ENCODE peak calls at places on chromosomes 4 and X, in seven cellular contexts. J is OCI-LY7; E is brain pericyte; U is Caco-2; Z is stimulated activated naive CD8-positive, alpha-beta T cell treated with anti-CD3 and anti-CD28 coated beads, Interleukin-15, amount 100 ng/mL, for 72 hours; S is mesendoderm; P is NCI-H1417 treated with DMSO at 0.1 percent for 48 hours. N is an unnamed sample.
A peak's percentile ranks its signal among the peaks of the same experiment; 100 is the strongest.

GRCh38 chr4:121462660-121463261 is 81.9 kb upstream of the QRFPR start:
- DNase-seq in E (no peak), P (no peak), J (peak; percentile 71), U (peak; percentile 62), S (peak; percentile 95), Z (peak; percentile 43), N (peak; percentile 77)

GRCh38 chr4:128323401-128323800 is 35.8 kb upstream of the PGRMC2 start:
- DNase-seq in E (no peak), P (no peak), J (no peak), S (peak; percentile 44), U (peak; percentile 50), Z (no peak), N (no peak)

GRCh38 chrX:132491191-132491590 is 2.4 kb upstream of the MBNL3 start:
- DNase-seq in S (peak; percentile 26), J (peak; percentile 73), E (no peak), P (no peak), Z (peak; percentile 31), U (peak; percentile 17), N (no peak)

GRCh38 chrX:87728459-87728858 is 210.9 kb downstream of the KLHL4 start:
- DNase-seq in S (no peak), E (no peak), J (no peak), P (no peak), Z (no peak), U (no peak), N (no peak)

GRCh38 chrX:153669174-153669890 is 4.3 kb downstream of the PNCK start:
- DNase-seq in Z (peak; percentile 49), E (no peak), P (no peak), S (peak; percentile 60), U (no peak), J (peak; percentile 46), N (peak; percentile 71)

GRCh38 chr4:128288689-128289106 is 1.1 kb upstream of the PGRMC2 start:
- DNase-seq in Z (peak; percentile 22), E (peak; percentile 27), S (peak; percentile 72), U (peak; percentile 54), J (peak; percentile 49), P (no peak), N (peak; percentile 82)

GRCh38 chrX:5829060-5829459 is 399.6 kb downstream of the NLGN4X start:
- DNase-seq in S (no peak), U (no peak), P (no peak), E (no peak), Z (no peak), J (no peak), N (no peak)

GRCh38 chr4:85778809-85779124 is 303.8 kb downstream of the ARHGAP24 start:
- DNase-seq in Z (no peak), P (no peak), E (no peak), U (no peak), S (no peak), J (peak; percentile 48), N (no peak)

GRCh38 chr4:182885738-182886077 is 31.5 kb downstream of the DCTD start:
- DNase-seq in J (no peak), P (no peak), U (no peak), Z (no peak), E (no peak), S (no peak), N (no peak)

GRCh38 chr4:8317474-8317873 is 47.9 kb downstream of the HTRA3 start:
- DNase-seq in S (no peak), E (no peak), Z (no peak), P (no peak), J (no peak), U (no peak), N (no peak)

GRCh38 chr4:72701987-72702819 is 133.2 kb upstream of the ADAMTS3 start:
- DNase-seq in S (peak; percentile 69), Z (peak; percentile 13), E (peak; percentile 11), P (peak; percentile 1), J (peak; percentile 65), U (peak; percentile 41), N (peak; percentile 70)

GRCh38 chr4:33882246-33882990 is 2361.9 kb downstream of the ARAP2 start:
- DNase-seq in U (no peak), P (no peak), E (no peak), S (no peak), Z (no peak), J (no peak), N (no peak)

GRCh38 chr4:158796370-158797140 is 27.7 kb downstream of the FNIP2 start:
- DNase-seq in E (no peak), U (no peak), S (no peak), Z (no peak), P (no peak), J (no peak), N (no peak)

GRCh38 chr4:90030953-90031352 is 96.2 kb upstream of the CCSER1 start:
- DNase-seq in E (no peak), P (no peak), S (peak; percentile 69), U (peak; percentile 44), Z (no peak), J (no peak), N (peak; percentile 32)

GRCh38 chr4:94582517-94582916 is 130.8 kb downstream of the PDLIM5 start:
- DNase-seq in U (no peak), S (no peak), P (no peak), E (no peak), J (no peak), Z (no peak), N (no peak)

GRCh38 chr4:180377741-180378140 is 1865.5 kb upstream of the TENM3 start:
- DNase-seq in S (no peak), U (no peak), P (no peak), J (no peak), Z (no peak), E (no peak), N (no peak)

GRCh38 chr4:84451546-84451945 is 47.5 kb downstream of the NKX6-1 start:
- DNase-seq in J (peak; percentile 1), Z (no peak), S (peak; percentile 18), E (no peak), U (peak; percentile 4), P (no peak), N (peak; percentile 5)

GRCh38 chrX:31269914-31270313 is 198.1 kb upstream of the FTHL17 start:
- DNase-seq in Z (no peak), E (no peak), P (no peak), J (no peak), S (no peak), U (no peak), N (no peak)

GRCh38 chrX:122866527-122866926 is 317.6 kb upstream of the GRIA3 start:
- DNase-seq in P (no peak), Z (no peak), J (no peak), E (no peak), U (peak; percentile 2), S (no peak), N (no peak)

GRCh38 chrX:152895724-152896420 is 2.0 kb upstream of the ZNF185 start:
- DNase-seq in S (no peak), U (no peak), Z (no peak), J (no peak), E (no peak), P (no peak), N (no peak)

GRCh38 chr4:158193171-158193749 is 17.0 kb upstream of the TMEM144 start:
- DNase-seq in E (no peak), Z (no peak), U (peak; percentile 37), J (peak; percentile 13), S (peak; percentile 36), P (no peak), N (peak; percentile 56)

GRCh38 chr4:104859601-104860000 is 287.1 kb upstream of the TET2 start:
- DNase-seq in E (no peak), U (no peak), Z (no peak), J (no peak), P (no peak), S (peak; percentile 7), N (peak; percentile 2)

GRCh38 chrX:19975862-19976261 is 15.0 kb downstream of the BCLAF3 start:
- DNase-seq in Z (no peak), U (no peak), S (no peak), E (no peak), P (no peak), J (no peak), N (no peak)